ENCODE peak calls at places on chromosome X, in four cellular contexts. Y is esophagus squamous epithelium, U is lung, C is pancreas. P is an unnamed sample.

GRCh38 chrX:110167952-110168451 is 149.9 kb downstream of the AMMECR1 start:
- DNase-seq in C (no peak), U (no peak), Y (no peak), P (no peak)

GRCh38 chrX:149036086-149036485 is 469.0 kb downstream of the IDS start:
- DNase-seq in Y (no peak), C (no peak), U (no peak), P (no peak)

GRCh38 chrX:103356897-103357296 is 591 bp downstream of the TCEAL9 start:
- DNase-seq in U (no peak), C (no peak), Y (no peak), P (peak; percentile 50)

GRCh38 chrX:78886550-78886949 is 58.6 kb upstream of the P2RY10 start:
- DNase-seq in C (no peak), U (no peak), Y (no peak), P (no peak)

GRCh38 chrX:101749436-101749835 is 89.8 kb upstream of the ARMCX2 start:
- DNase-seq in C (no peak), Y (no peak), U (no peak), P (no peak)

GRCh38 chrX:139931646-139932076 is 1.2 kb downstream of the ATP11C start:
- DNase-seq in U (no peak), Y (no peak), C (no peak), P (no peak)

GRCh38 chrX:23008431-23009099 is 8.8 kb downstream of the DDX53 start:
- DNase-seq in Y (no peak), U (no peak), C (peak; percentile 3), P (no peak)

GRCh38 chrX:86369847-86370630 is 221.8 kb downstream of the DACH2 start:
- DNase-seq in U (no peak), C (no peak), Y (no peak), P (no peak)

GRCh38 chrX:70096052-70096451 is 33.8 kb downstream of the OTUD6A start:
- DNase-seq in U (no peak), Y (no peak), C (no peak), P (no peak)

GRCh38 chrX:110204986-110205385 is 112.9 kb downstream of the AMMECR1 start:
- DNase-seq in Y (no peak), C (no peak), U (no peak), P (no peak)

GRCh38 chrX:15882704-15883539 is 28.3 kb upstream of the AP1S2 start:
- DNase-seq in U (no peak), Y (no peak), C (no peak), P (no peak)

GRCh38 chrX:71282514-71283408 is 674 bp upstream of the NONO start:
- DNase-seq in U (no peak), Y (no peak), C (no peak), P (no peak)

GRCh38 chrX:42714981-42715688 is 62.8 kb downstream of the PPP1R2C start:
- DNase-seq in U (peak; percentile 38), Y (no peak), C (peak; percentile 70), P (peak; percentile 66)

GRCh38 chrX:18119856-18120255 is 100.8 kb downstream of the BEND2 start:
- DNase-seq in U (no peak), C (no peak), Y (no peak), P (no peak)

GRCh38 chrX:134236690-134237362 is at the start of gene CCDC160:
- DNase-seq in C (peak; percentile 47), Y (no peak), U (no peak), P (peak; percentile 25)

GRCh38 chrX:11239230-11239629 is 54.0 kb upstream of the AMELX start:
- DNase-seq in Y (no peak), U (no peak), C (no peak), P (peak; percentile 21)

GRCh38 chrX:118807151-118808017 is 16.2 kb upstream of the ZCCHC12 start:
- DNase-seq in U (no peak), Y (no peak), C (peak; percentile 7), P (peak; percentile 30)

GRCh38 chrX:10513974-10514373 is 106.4 kb downstream of the MID1 start:
- DNase-seq in C (no peak), U (no peak), Y (no peak), P (no peak)

GRCh38 chrX:69028006-69028760 is 137.1 kb downstream of the PJA1 start:
- DNase-seq in U (peak; percentile 26), C (no peak), Y (no peak), P (no peak)

GRCh38 chrX:106278951-106279350 is 110.8 kb downstream of the PWWP3B start:
- DNase-seq in C (no peak), Y (no peak), U (no peak), P (no peak)

GRCh38 chrX:47620303-47620685 is 637 bp upstream of the SYN1 start:
- DNase-seq in C (no peak), U (no peak), Y (no peak), P (no peak)

GRCh38 chrX:47846070-47846469 is 9.4 kb downstream of the ZNF81 start:
- DNase-seq in U (no peak), C (no peak), Y (no peak), P (no peak)

GRCh38 chrX:74179499-74179898 is 124.5 kb upstream of the ZCCHC13 start:
- DNase-seq in Y (no peak), U (no peak), C (no peak), P (no peak)

GRCh38 chrX:16666541-16666940 is 16.6 kb downstream of the S100G start:
- DNase-seq in U (no peak), C (no peak), Y (no peak), P (no peak)

GRCh38 chrX:30530591-30530990 is 47.0 kb downstream of the TASL start:
- DNase-seq in U (no peak), Y (no peak), C (no peak), P (no peak)

GRCh38 chrX:111270339-111270738 is at the start of gene CAPN6:
- DNase-seq in Y (no peak), C (peak; percentile 9), U (no peak), P (peak; percentile 22)

GRCh38 chrX:100874240-100874798 is at the start of gene NOX1:
- DNase-seq in C (no peak), U (no peak), Y (no peak), P (peak; percentile 66)

GRCh38 chrX:21781525-21781924 is 23.6 kb upstream of the SMPX start:
- DNase-seq in U (no peak), C (no peak), Y (no peak), P (no peak)

GRCh38 chrX:104565791-104566687 is at the start of gene IL1RAPL2:
- DNase-seq in Y (no peak), U (no peak), C (peak; percentile 17), P (peak; percentile 38)

GRCh38 chrX:10833299-10834169 is 213.1 kb upstream of the MID1 start:
- DNase-seq in C (peak; percentile 11), U (peak; percentile 43), Y (no peak), P (peak; percentile 76)

GRCh38 chrX:144715356-144715755 is 531.9 kb upstream of the SPANXN1 start:
- DNase-seq in C (no peak), Y (no peak), U (no peak), P (no peak)

GRCh38 chrX:129318375-129318774 is 204.9 kb downstream of the SMARCA1 start:
- DNase-seq in U (no peak), Y (no peak), C (no peak), P (peak; percentile 23)

GRCh38 chrX:103584606-103585005 is 709 bp upstream of the TCEAL4 start:
- DNase-seq in U (no peak), C (no peak), Y (no peak), P (no peak)

GRCh38 chrX:117628381-117628780 is 488.2 kb downstream of the KLHL13 start:
- DNase-seq in U (no peak), Y (no peak), C (no peak), P (no peak)

GRCh38 chrX:95841863-95842262 is 842.8 kb upstream of the DIAPH2 start:
- DNase-seq in C (no peak), U (no peak), Y (no peak), P (no peak)

GRCh38 chrX:1391707-1392375 is at the start of gene SLC25A6:
- DNase-seq in U (peak; percentile 98), Y (no peak), C (peak; percentile 99), P (peak; percentile 99)

GRCh38 chrX:32530802-32531403 is 680.4 kb downstream of the DMD start:
- DNase-seq in C (no peak), U (no peak), Y (no peak), P (peak; percentile 31)

GRCh38 chrX:152927858-152928760 is 30.2 kb downstream of the ZNF185 start:
- DNase-seq in Y (no peak), U (no peak), C (no peak), P (no peak)

GRCh38 chrX:140050906-140051305 is 85.6 kb upstream of the CXorf66 start:
- DNase-seq in U (no peak), Y (no peak), C (no peak), P (no peak)

GRCh38 chrX:55057691-55058249 is 17.1 kb upstream of the PAGE2B start:
- DNase-seq in Y (no peak), C (no peak), U (no peak), P (peak; percentile 26)
- TF ChIP-seq CTCF in Y (peak; percentile 56), C (peak; percentile 46), U (peak; percentile 70), P (peak; percentile 87)

DNA sequence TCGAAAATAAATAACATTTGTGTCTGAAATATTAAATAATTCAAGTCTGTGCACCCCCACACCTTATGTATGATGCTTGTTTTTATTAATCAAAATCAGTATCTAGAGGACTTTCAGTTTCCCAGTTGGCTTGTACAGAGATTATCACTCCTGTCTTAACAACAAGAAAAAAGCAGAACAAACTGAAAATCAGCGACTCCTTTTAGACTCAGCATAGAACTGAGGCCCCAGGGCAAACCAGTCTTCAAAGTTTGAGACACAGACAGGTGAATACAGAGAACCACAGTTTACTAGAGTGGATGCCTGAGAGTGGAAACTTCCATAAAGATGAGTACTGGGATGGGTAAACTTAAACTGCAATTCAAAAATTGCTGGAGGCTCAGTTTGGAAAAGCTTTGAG is 142.8 kb upstream of the KLF8 start:
- DNase-seq in Y (no peak), C (no peak), U (no peak), P (no peak)
- H3K4me3 ChIP-seq in Y (no peak overlapping the region), C (no peak overlapping the region), U (no peak overlapping the region), P (no peak overlapping the region)

DNA sequence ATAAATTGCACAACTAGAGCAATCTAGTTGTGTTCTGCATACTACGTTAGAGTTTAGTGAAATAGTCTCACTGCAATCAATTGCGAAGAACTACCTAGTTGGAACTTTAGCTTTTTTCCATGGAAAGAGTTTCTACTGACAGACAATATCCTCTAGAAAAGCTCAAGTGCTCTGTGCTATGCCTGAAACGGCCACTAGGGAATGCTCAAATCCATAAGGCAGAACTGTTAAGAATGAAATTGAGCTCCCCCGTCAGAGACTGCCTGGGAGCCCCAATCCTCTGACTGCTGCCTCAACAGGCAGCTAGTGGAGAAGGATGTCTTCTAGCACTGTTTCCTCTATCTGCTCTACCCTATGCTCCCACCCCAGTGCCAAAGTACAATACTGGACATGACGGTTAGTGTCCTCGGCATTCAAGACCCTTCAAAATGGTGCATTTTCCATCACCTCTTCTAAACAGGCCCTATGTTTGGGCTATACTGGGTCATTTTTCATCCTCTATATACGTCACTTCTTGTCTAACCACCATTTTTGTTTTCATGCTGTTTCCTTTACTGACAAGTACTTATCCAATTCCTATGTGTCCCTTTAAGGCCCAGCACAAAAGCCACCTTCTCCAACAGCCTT is 35.3 kb downstream of the FRMD7 start:
- DNase-seq in Y (no peak), U (peak; percentile 39), C (peak; percentile 27), P (peak; percentile 52)
- H3K27ac ChIP-seq in Y (no peak overlapping the region), U (no peak overlapping the region), C (no peak overlapping the region), P (no peak overlapping the region)

GRCh38 chrX:50988649-50989048 is 78.1 kb downstream of the BMP15 start:
- DNase-seq in Y (no peak), C (no peak), U (no peak), P (peak; percentile 22)
- TF ChIP-seq CTCF in Y (no peak), C (no peak), U (peak; percentile 27), P (peak; percentile 32)

P was measured in colonic mucosa.